ENCODE peak calls at places on chromosomes 13 and 19, in four cellular contexts. D, I, H and C are unnamed samples.

GRCh38 chr13:29704648-29705047 is 109.2 kb upstream of the SLC7A1 start:
- DNase-seq in D (no peak), I (no peak), H (no peak), C (no peak)

GRCh38 chr19:33804021-33804799 is 7.5 kb downstream of the KCTD15 start:
- DNase-seq in D (no peak), I (peak), H (peak), C (no peak)

GRCh38 chr13:110882972-110883371 is 31.9 kb downstream of the ANKRD10 start:
- DNase-seq in D (no peak), I (no peak), H (no peak), C (no peak)

GRCh38 chr13:40600145-40600751 is 66.2 kb downstream of the FOXO1 start:
- DNase-seq in D (no peak), I (no peak), H (no peak), C (no peak)

GRCh38 chr19:15453091-15453498 is 3.3 kb upstream of the WIZ start:
- DNase-seq in D (no peak), I (no peak), H (no peak), C (no peak)

GRCh38 chr19:7722231-7722651 is 9.7 kb downstream of the CLEC4G start:
- DNase-seq in D (no peak), I (no peak), H (no peak), C (peak)

GRCh38 chr13:98435356-98435755 is 141.6 kb downstream of the STK24 start:
- DNase-seq in D (no peak), I (no peak), H (no peak), C (no peak)

GRCh38 chr19:43782689-43783231 is 2.0 kb upstream of the KCNN4 start:
- DNase-seq in D (no peak), I (no peak), H (no peak), C (no peak)

GRCh38 chr19:11152318-11153062 is 3.1 kb downstream of the SPC24 start:
- DNase-seq in D (no peak), I (no peak), H (peak), C (no peak)

GRCh38 chr19:46488551-46488950 is 7.1 kb downstream of the PNMA8B start:
- DNase-seq in D (no peak), I (no peak), H (no peak), C (no peak)

GRCh38 chr19:16154557-16154956 is 11.1 kb downstream of the HSH2D start:
- DNase-seq in D (no peak), I (no peak), H (no peak), C (no peak)

GRCh38 chr13:59906413-59907027 is 257.2 kb downstream of the DIAPH3 start:
- DNase-seq in D (no peak), I (peak), H (peak), C (peak)

GRCh38 chr19:33376423-33376822 is 2.9 kb downstream of the CEBPG start:
- DNase-seq in D (no peak), I (peak), H (peak), C (no peak)

GRCh38 chr13:97020194-97020593 is 25.9 kb upstream of the OXGR1 start:
- DNase-seq in D (no peak), I (no peak), H (no peak), C (no peak)

GRCh38 chr19:10767726-10768125 is 49.8 kb downstream of the DNM2 start:
- DNase-seq in D (no peak), I (no peak), H (no peak), C (no peak)

GRCh38 chr13:106619688-106620555 is 52.0 kb upstream of the ARGLU1 start:
- DNase-seq in D (no peak), I (peak), H (peak), C (peak)

GRCh38 chr19:13937479-13938360 is 497 bp downstream of the PODNL1 start:
- DNase-seq in D (no peak), I (no peak), H (no peak), C (peak)

GRCh38 chr13:82847595-82847994 is 1034.7 kb downstream of the SLITRK1 start:
- DNase-seq in D (no peak), I (no peak), H (no peak), C (no peak)

GRCh38 chr19:11881151-11881800 is 6.3 kb upstream of the ZNF69 start:
- DNase-seq in D (peak), I (peak), H (peak), C (peak)

GRCh38 chr13:114132419-114133121 is at the start of gene RASA3:
- DNase-seq in D (peak), I (no peak), H (peak), C (peak)

GRCh38 chr13:26785845-26786630 is 25.5 kb upstream of the GPR12 start:
- DNase-seq in D (peak), I (no peak), H (no peak), C (peak)